ENCODE peak calls at places on chromosome 20, in eight cellular contexts. H is RKO, N is NCI-H1417, Z is K562, K is ureter, T is adrenal gland, Y is GM03348, R is NCI-H2081. B is an unnamed sample.
A peak's percentile ranks its signal among the peaks of the same experiment; 100 is the strongest.

GRCh38 chr20:53960586-53961386 is 109.6 kb downstream of the BCAS1 start:
- DNase-seq in H (no peak), K (no peak), T (no peak), Y (peak; percentile 42), Z (no peak), N (no peak), R (no peak), B (no peak)

GRCh38 chr20:18679020-18679419 is 91.2 kb downstream of the DTD1 start:
- DNase-seq in Z (no peak), H (no peak), K (no peak), R (peak; percentile 21), N (peak; percentile 34), T (no peak), Y (no peak), B (no peak)

GRCh38 chr20:15289337-15289736 is 951.9 kb upstream of the FLRT3 start:
- DNase-seq in Y (no peak), H (no peak), K (no peak), R (no peak), Z (no peak), N (peak; percentile 49), T (no peak), B (no peak)

GRCh38 chr20:58349586-58349985 is 39.4 kb upstream of the VAPB start:
- DNase-seq in N (no peak), Z (no peak), Y (peak; percentile 56), R (no peak), K (no peak), T (no peak), H (peak; percentile 87), B (no peak)

GRCh38 chr20:63042448-63043071 is 35.8 kb upstream of the BHLHE23 start:
- DNase-seq in Y (no peak), R (no peak), T (no peak), N (no peak), Z (no peak), K (no peak), H (no peak), B (no peak)

GRCh38 chr20:1377984-1378742 is 14.7 kb downstream of the FKBP1A start:
- DNase-seq in Y (no peak), N (no peak), H (peak; percentile 38), T (no peak), R (no peak), K (peak; percentile 5), Z (peak; percentile 46), B (no peak)

GRCh38 chr20:49999329-49999728 is 16.5 kb downstream of the SNAI1 start:
- DNase-seq in Y (no peak), H (no peak), T (no peak), N (no peak), R (no peak), Z (no peak), K (no peak), B (no peak)

GRCh38 chr20:25061103-25061799 is 3.3 kb upstream of the ACSS1 start:
- DNase-seq in Z (no peak), T (no peak), Y (no peak), K (no peak), N (no peak), H (no peak), R (no peak), B (peak; percentile 67)

GRCh38 chr20:8534368-8534767 is 402.3 kb downstream of the PLCB1 start:
- DNase-seq in R (no peak), H (no peak), Y (no peak), T (no peak), N (no peak), Z (no peak), K (no peak), B (no peak)

GRCh38 chr20:41428285-41428684 is 61.7 kb upstream of the EMILIN3 start:
- DNase-seq in H (peak; percentile 65), T (no peak), K (no peak), Z (peak; percentile 34), N (no peak), Y (peak; percentile 32), R (no peak), B (no peak)

GRCh38 chr20:13401596-13401995 is 180.5 kb downstream of the ISM1 start:
- DNase-seq in T (no peak), Y (no peak), R (no peak), N (no peak), Z (no peak), K (no peak), H (peak; percentile 56), B (no peak)

GRCh38 chr20:60642546-60642945 is 609.5 kb upstream of the CDH4 start:
- DNase-seq in N (no peak), Z (no peak), H (no peak), T (no peak), Y (no peak), R (no peak), K (no peak), B (no peak)

GRCh38 chr20:59120491-59120890 is 43.1 kb upstream of the ZNF831 start:
- DNase-seq in Z (no peak), Y (no peak), H (no peak), R (no peak), T (no peak), N (no peak), K (no peak), B (no peak)

GRCh38 chr20:4942336-4942735 is 59.0 kb downstream of the SLC23A2 start:
- DNase-seq in N (no peak), K (no peak), T (peak; percentile 26), Z (no peak), H (no peak), Y (peak; percentile 62), R (no peak), B (no peak)

GRCh38 chr20:3875378-3875974 is 13.7 kb upstream of the PANK2 start:
- DNase-seq in T (no peak), H (no peak), Z (no peak), Y (no peak), K (no peak), R (no peak), N (no peak), B (no peak)

GRCh38 chr20:34956751-34957472 is 1.2 kb downstream of the MYH7B start:
- DNase-seq in H (no peak), K (no peak), R (no peak), Y (no peak), N (no peak), T (no peak), Z (no peak), B (no peak)

GRCh38 chr20:54431545-54431944 is 43.8 kb upstream of the DOK5 start:
- DNase-seq in H (peak; percentile 30), N (no peak), R (no peak), Z (no peak), Y (no peak), T (no peak), K (no peak), B (no peak)

GRCh38 chr20:49360242-49360968 is 82.5 kb upstream of the ZNFX1 start:
- DNase-seq in T (no peak), Z (no peak), Y (no peak), N (no peak), K (no peak), H (no peak), R (no peak), B (no peak)

GRCh38 chr20:14470977-14471642 is 133.7 kb upstream of the FLRT3 start:
- DNase-seq in Z (no peak), Y (no peak), H (no peak), K (no peak), N (no peak), R (no peak), T (no peak), B (no peak)

GRCh38 chr20:62066983-62067433 is 1.3 kb upstream of the TAF4 start:
- DNase-seq in K (no peak), T (no peak), R (no peak), N (no peak), H (no peak), Z (peak; percentile 56), Y (peak; percentile 58), B (no peak)

GRCh38 chr20:31746068-31746878 is 7.2 kb downstream of the TPX2 start:
- DNase-seq in Y (no peak), H (no peak), N (peak; percentile 26), K (no peak), Z (no peak), T (no peak), R (no peak), B (no peak)

GRCh38 chr20:25009218-25010145 is 16.9 kb upstream of the APMAP start:
- DNase-seq in Z (no peak), R (no peak), K (peak; percentile 22), T (peak; percentile 5), H (no peak), N (peak; percentile 42), Y (peak; percentile 43), B (no peak)

GRCh38 chr20:32807706-32808105 is 12.0 kb upstream of the MAPRE1 start:
- DNase-seq in Z (no peak), H (no peak), R (no peak), Y (no peak), T (no peak), K (no peak), N (peak; percentile 43), B (no peak)

GRCh38 chr20:20568604-20569205 is 143.7 kb downstream of the RALGAPA2 start:
- DNase-seq in Y (peak; percentile 65), Z (peak; percentile 20), T (peak; percentile 16), N (peak; percentile 42), R (peak; percentile 69), K (no peak), H (peak; percentile 73), B (no peak)

GRCh38 chr20:63129376-63129965 is 86.5 kb downstream of the YTHDF1 start:
- DNase-seq in H (no peak), R (no peak), T (no peak), Y (no peak), K (peak; percentile 29), N (no peak), Z (no peak), B (no peak)

GRCh38 chr20:57106030-57106682 is 160.3 kb downstream of the BMP7 start:
- DNase-seq in R (no peak), T (no peak), Y (no peak), K (no peak), N (no peak), H (no peak), Z (peak; percentile 53), B (no peak)

GRCh38 chr20:18101125-18101820 is 36.4 kb upstream of the KAT14 start:
- DNase-seq in H (no peak), T (no peak), R (no peak), N (no peak), Y (no peak), K (no peak), Z (no peak), B (no peak)

GRCh38 chr20:57157106-57157691 is 109.2 kb downstream of the BMP7 start:
- DNase-seq in K (no peak), H (no peak), Y (no peak), N (no peak), R (no peak), T (no peak), Z (no peak), B (no peak)

GRCh38 chr20:64106435-64106961 is 867 bp downstream of the NPBWR2 start:
- DNase-seq in T (no peak), N (no peak), Z (no peak), R (no peak), H (no peak), K (no peak), Y (no peak), B (no peak)

GRCh38 chr20:4840831-4841230 is 119.1 kb downstream of the PRND start:
- DNase-seq in Z (no peak), T (no peak), Y (no peak), K (no peak), N (peak; percentile 73), H (no peak), R (no peak), B (no peak)

GRCh38 chr20:63735859-63736718 is at the start of gene LIME1:
- DNase-seq in Y (peak; percentile 4), T (peak; percentile 20), N (no peak), H (no peak), R (no peak), K (no peak), Z (no peak), B (peak; percentile 34)

GRCh38 chr20:17617212-17617867 is 47.5 kb downstream of the DSTN start:
- DNase-seq in T (peak; percentile 40), N (peak; percentile 11), K (peak; percentile 74), H (peak; percentile 54), Y (peak; percentile 61), R (peak; percentile 47), Z (peak; percentile 56), B (no peak)

GRCh38 chr20:22523128-22523498 is 61.3 kb downstream of the FOXA2 start:
- DNase-seq in K (no peak), T (no peak), Z (no peak), Y (no peak), R (no peak), N (no peak), H (no peak), B (no peak)

GRCh38 chr20:35320396-35321126 is 28.3 kb upstream of the FAM83C start:
- DNase-seq in N (no peak), R (no peak), T (no peak), K (no peak), Y (peak; percentile 51), Z (no peak), H (no peak), B (no peak)